ENCODE peak calls at places on chromosomes 1 and 21, in nine cellular contexts. One of them, this sample, is unnamed.

GRCh38 chr1:145997156-145998023 is 1.0 kb upstream of the TXNIP start:
- DNase-seq in B cell: peak
- DNase-seq in non-pigmented ciliary epithelial cell: no peak
- DNase-seq in left cardiac atrium: peak
- DNase-seq in hypothalamus: no peak
- DNase-seq in stimulated activated CD8-positive, alpha-beta memory T cell treated with anti-CD3 and anti-CD28 coated beads, Interleukin-15, amount 100 ng/mL, for 1 hour: no peak
- DNase-seq in fibroblast of pulmonary artery: no peak
- DNase-seq in fibroblast of gingiva: no peak
- DNase-seq in DMS79: no peak
- DNase-seq in this sample: no peak

GRCh38 chr1:205580140-205580922 is 51.5 kb downstream of the ELK4 start:
- DNase-seq in B cell: peak
- DNase-seq in non-pigmented ciliary epithelial cell: no peak
- DNase-seq in left cardiac atrium: no peak
- DNase-seq in hypothalamus: no peak
- DNase-seq in stimulated activated CD8-positive, alpha-beta memory T cell treated with anti-CD3 and anti-CD28 coated beads, Interleukin-15, amount 100 ng/mL, for 1 hour: no peak
- DNase-seq in fibroblast of pulmonary artery: no peak
- DNase-seq in fibroblast of gingiva: no peak
- DNase-seq in DMS79: no peak
- DNase-seq in this sample: no peak

GRCh38 chr1:209132736-209133467 is 450.6 kb upstream of the CAMK1G start:
- DNase-seq in B cell: no peak
- DNase-seq in non-pigmented ciliary epithelial cell: no peak
- DNase-seq in left cardiac atrium: no peak
- DNase-seq in hypothalamus: no peak
- DNase-seq in stimulated activated CD8-positive, alpha-beta memory T cell treated with anti-CD3 and anti-CD28 coated beads, Interleukin-15, amount 100 ng/mL, for 1 hour: no peak
- DNase-seq in fibroblast of pulmonary artery: no peak
- DNase-seq in fibroblast of gingiva: no peak
- DNase-seq in DMS79: no peak
- DNase-seq in this sample: no peak

GRCh38 chr1:207034208-207034607 is 1.7 kb upstream of the C1orf116 start:
- DNase-seq in B cell: no peak
- DNase-seq in non-pigmented ciliary epithelial cell: no peak
- DNase-seq in left cardiac atrium: no peak
- DNase-seq in hypothalamus: no peak
- DNase-seq in stimulated activated CD8-positive, alpha-beta memory T cell treated with anti-CD3 and anti-CD28 coated beads, Interleukin-15, amount 100 ng/mL, for 1 hour: no peak
- DNase-seq in fibroblast of pulmonary artery: no peak
- DNase-seq in fibroblast of gingiva: no peak
- DNase-seq in DMS79: no peak
- DNase-seq in this sample: no peak

GRCh38 chr1:44553771-44554170 is 120.5 kb downstream of the TMEM53 start:
- DNase-seq in B cell: no peak
- DNase-seq in non-pigmented ciliary epithelial cell: no peak
- DNase-seq in left cardiac atrium: no peak
- DNase-seq in hypothalamus: no peak
- DNase-seq in stimulated activated CD8-positive, alpha-beta memory T cell treated with anti-CD3 and anti-CD28 coated beads, Interleukin-15, amount 100 ng/mL, for 1 hour: no peak
- DNase-seq in fibroblast of pulmonary artery: peak
- DNase-seq in fibroblast of gingiva: peak
- DNase-seq in DMS79: no peak
- DNase-seq in this sample: no peak

GRCh38 chr1:224616761-224617409 is 768 bp downstream of the CNIH3 start:
- DNase-seq in B cell: no peak
- DNase-seq in non-pigmented ciliary epithelial cell: no peak
- DNase-seq in left cardiac atrium: no peak
- DNase-seq in hypothalamus: no peak
- DNase-seq in stimulated activated CD8-positive, alpha-beta memory T cell treated with anti-CD3 and anti-CD28 coated beads, Interleukin-15, amount 100 ng/mL, for 1 hour: no peak
- DNase-seq in fibroblast of pulmonary artery: no peak
- DNase-seq in fibroblast of gingiva: no peak
- DNase-seq in DMS79: no peak
- DNase-seq in this sample: no peak

GRCh38 chr1:203858055-203858454 is 3.3 kb upstream of the SNRPE start:
- DNase-seq in B cell: no peak
- DNase-seq in non-pigmented ciliary epithelial cell: peak
- DNase-seq in left cardiac atrium: no peak
- DNase-seq in hypothalamus: no peak
- DNase-seq in stimulated activated CD8-positive, alpha-beta memory T cell treated with anti-CD3 and anti-CD28 coated beads, Interleukin-15, amount 100 ng/mL, for 1 hour: no peak
- DNase-seq in fibroblast of pulmonary artery: peak
- DNase-seq in fibroblast of gingiva: peak
- DNase-seq in DMS79: no peak
- DNase-seq in this sample: no peak

GRCh38 chr1:173122344-173122880 is 71.7 kb upstream of the TNFSF18 start:
- DNase-seq in B cell: no peak
- DNase-seq in non-pigmented ciliary epithelial cell: no peak
- DNase-seq in left cardiac atrium: no peak
- DNase-seq in hypothalamus: no peak
- DNase-seq in stimulated activated CD8-positive, alpha-beta memory T cell treated with anti-CD3 and anti-CD28 coated beads, Interleukin-15, amount 100 ng/mL, for 1 hour: no peak
- DNase-seq in fibroblast of pulmonary artery: peak
- DNase-seq in fibroblast of gingiva: no peak
- DNase-seq in DMS79: no peak
- DNase-seq in this sample: no peak

GRCh38 chr21:44687671-44688070 is 5.7 kb upstream of the KRTAP12-1 start:
- DNase-seq in B cell: no peak
- DNase-seq in non-pigmented ciliary epithelial cell: no peak
- DNase-seq in left cardiac atrium: no peak
- DNase-seq in hypothalamus: no peak
- DNase-seq in stimulated activated CD8-positive, alpha-beta memory T cell treated with anti-CD3 and anti-CD28 coated beads, Interleukin-15, amount 100 ng/mL, for 1 hour: no peak
- DNase-seq in fibroblast of pulmonary artery: no peak
- DNase-seq in fibroblast of gingiva: no peak
- DNase-seq in DMS79: peak
- DNase-seq in this sample: no peak

GRCh38 chr1:166391677-166392076 is 224.9 kb upstream of the FAM78B start:
- DNase-seq in B cell: no peak
- DNase-seq in non-pigmented ciliary epithelial cell: no peak
- DNase-seq in left cardiac atrium: no peak
- DNase-seq in hypothalamus: no peak
- DNase-seq in stimulated activated CD8-positive, alpha-beta memory T cell treated with anti-CD3 and anti-CD28 coated beads, Interleukin-15, amount 100 ng/mL, for 1 hour: no peak
- DNase-seq in fibroblast of pulmonary artery: no peak
- DNase-seq in fibroblast of gingiva: no peak
- DNase-seq in DMS79: no peak
- DNase-seq in this sample: no peak

GRCh38 chr1:78176448-78176847 is 130.7 kb downstream of the GIPC2 start:
- DNase-seq in B cell: no peak
- DNase-seq in non-pigmented ciliary epithelial cell: peak
- DNase-seq in left cardiac atrium: no peak
- DNase-seq in hypothalamus: no peak
- DNase-seq in stimulated activated CD8-positive, alpha-beta memory T cell treated with anti-CD3 and anti-CD28 coated beads, Interleukin-15, amount 100 ng/mL, for 1 hour: no peak
- DNase-seq in fibroblast of pulmonary artery: peak
- DNase-seq in fibroblast of gingiva: peak
- DNase-seq in DMS79: peak
- DNase-seq in this sample: no peak

GRCh38 chr1:165828103-165828558 is 717 bp downstream of the UCK2 start:
- DNase-seq in B cell: peak
- DNase-seq in non-pigmented ciliary epithelial cell: no peak
- DNase-seq in left cardiac atrium: peak
- DNase-seq in hypothalamus: peak
- DNase-seq in stimulated activated CD8-positive, alpha-beta memory T cell treated with anti-CD3 and anti-CD28 coated beads, Interleukin-15, amount 100 ng/mL, for 1 hour: no peak
- DNase-seq in fibroblast of pulmonary artery: peak
- DNase-seq in fibroblast of gingiva: peak
- DNase-seq in DMS79: peak
- DNase-seq in this sample: no peak

GRCh38 chr1:206590025-206590834 is 22.0 kb downstream of the EIF2D start:
- DNase-seq in B cell: no peak
- DNase-seq in non-pigmented ciliary epithelial cell: peak
- DNase-seq in left cardiac atrium: no peak
- DNase-seq in hypothalamus: no peak
- DNase-seq in stimulated activated CD8-positive, alpha-beta memory T cell treated with anti-CD3 and anti-CD28 coated beads, Interleukin-15, amount 100 ng/mL, for 1 hour: no peak
- DNase-seq in fibroblast of pulmonary artery: peak
- DNase-seq in fibroblast of gingiva: peak
- DNase-seq in DMS79: no peak
- DNase-seq in this sample: no peak

GRCh38 chr1:31227891-31228290 is 11.8 kb downstream of the NKAIN1 start:
- DNase-seq in B cell: no peak
- DNase-seq in non-pigmented ciliary epithelial cell: no peak
- DNase-seq in left cardiac atrium: no peak
- DNase-seq in hypothalamus: no peak
- DNase-seq in stimulated activated CD8-positive, alpha-beta memory T cell treated with anti-CD3 and anti-CD28 coated beads, Interleukin-15, amount 100 ng/mL, for 1 hour: no peak
- DNase-seq in fibroblast of pulmonary artery: no peak
- DNase-seq in fibroblast of gingiva: no peak
- DNase-seq in DMS79: peak
- DNase-seq in this sample: no peak

GRCh38 chr1:247335871-247336270 is 4.2 kb upstream of the ZNF496 start:
- DNase-seq in B cell: no peak
- DNase-seq in non-pigmented ciliary epithelial cell: no peak
- DNase-seq in left cardiac atrium: peak
- DNase-seq in hypothalamus: no peak
- DNase-seq in stimulated activated CD8-positive, alpha-beta memory T cell treated with anti-CD3 and anti-CD28 coated beads, Interleukin-15, amount 100 ng/mL, for 1 hour: no peak
- DNase-seq in fibroblast of pulmonary artery: peak
- DNase-seq in fibroblast of gingiva: no peak
- DNase-seq in DMS79: no peak
- DNase-seq in this sample: no peak

GRCh38 chr21:28516996-28517592 is 475.6 kb downstream of the LTN1 start:
- DNase-seq in B cell: peak
- DNase-seq in non-pigmented ciliary epithelial cell: no peak
- DNase-seq in left cardiac atrium: peak
- DNase-seq in hypothalamus: no peak
- DNase-seq in stimulated activated CD8-positive, alpha-beta memory T cell treated with anti-CD3 and anti-CD28 coated beads, Interleukin-15, amount 100 ng/mL, for 1 hour: peak
- DNase-seq in fibroblast of pulmonary artery: peak
- DNase-seq in fibroblast of gingiva: no peak
- DNase-seq in DMS79: no peak
- DNase-seq in this sample: no peak

GRCh38 chr1:202135221-202135721 is 9.3 kb downstream of the ARL8A start:
- DNase-seq in B cell: peak
- DNase-seq in non-pigmented ciliary epithelial cell: no peak
- DNase-seq in left cardiac atrium: peak
- DNase-seq in hypothalamus: no peak
- DNase-seq in stimulated activated CD8-positive, alpha-beta memory T cell treated with anti-CD3 and anti-CD28 coated beads, Interleukin-15, amount 100 ng/mL, for 1 hour: no peak
- DNase-seq in fibroblast of pulmonary artery: peak
- DNase-seq in fibroblast of gingiva: peak
- DNase-seq in DMS79: peak
- DNase-seq in this sample: no peak

GRCh38 chr1:232630047-232630893 is at the start of gene SIPA1L2:
- DNase-seq in B cell: peak
- DNase-seq in non-pigmented ciliary epithelial cell: peak
- DNase-seq in left cardiac atrium: peak
- DNase-seq in hypothalamus: peak
- DNase-seq in stimulated activated CD8-positive, alpha-beta memory T cell treated with anti-CD3 and anti-CD28 coated beads, Interleukin-15, amount 100 ng/mL, for 1 hour: peak
- DNase-seq in fibroblast of pulmonary artery: peak
- DNase-seq in fibroblast of gingiva: peak
- DNase-seq in DMS79: peak
- DNase-seq in this sample: peak

GRCh38 chr1:192887426-192887825 is 78.6 kb downstream of the RGS2 start:
- DNase-seq in B cell: no peak
- DNase-seq in non-pigmented ciliary epithelial cell: no peak
- DNase-seq in left cardiac atrium: no peak
- DNase-seq in hypothalamus: no peak
- DNase-seq in stimulated activated CD8-positive, alpha-beta memory T cell treated with anti-CD3 and anti-CD28 coated beads, Interleukin-15, amount 100 ng/mL, for 1 hour: no peak
- DNase-seq in fibroblast of pulmonary artery: no peak
- DNase-seq in fibroblast of gingiva: no peak
- DNase-seq in DMS79: no peak
- DNase-seq in this sample: no peak

GRCh38 chr1:201708085-201708512 is 120.9 kb upstream of the IPO9 start:
- DNase-seq in B cell: no peak
- DNase-seq in non-pigmented ciliary epithelial cell: no peak
- DNase-seq in left cardiac atrium: no peak
- DNase-seq in hypothalamus: no peak
- DNase-seq in stimulated activated CD8-positive, alpha-beta memory T cell treated with anti-CD3 and anti-CD28 coated beads, Interleukin-15, amount 100 ng/mL, for 1 hour: no peak
- DNase-seq in fibroblast of pulmonary artery: peak
- DNase-seq in fibroblast of gingiva: peak
- DNase-seq in DMS79: no peak
- DNase-seq in this sample: no peak

GRCh38 chr21:22096314-22096713 is 1098.1 kb downstream of the NCAM2 start:
- DNase-seq in B cell: no peak
- DNase-seq in non-pigmented ciliary epithelial cell: no peak
- DNase-seq in left cardiac atrium: no peak
- DNase-seq in hypothalamus: no peak
- DNase-seq in stimulated activated CD8-positive, alpha-beta memory T cell treated with anti-CD3 and anti-CD28 coated beads, Interleukin-15, amount 100 ng/mL, for 1 hour: no peak
- DNase-seq in fibroblast of pulmonary artery: no peak
- DNase-seq in fibroblast of gingiva: no peak
- DNase-seq in DMS79: no peak
- DNase-seq in this sample: no peak

GRCh38 chr1:10873189-10873588 is 76.7 kb upstream of the CASZ1 start:
- DNase-seq in B cell: no peak
- DNase-seq in non-pigmented ciliary epithelial cell: no peak
- DNase-seq in left cardiac atrium: no peak
- DNase-seq in hypothalamus: no peak
- DNase-seq in stimulated activated CD8-positive, alpha-beta memory T cell treated with anti-CD3 and anti-CD28 coated beads, Interleukin-15, amount 100 ng/mL, for 1 hour: no peak
- DNase-seq in fibroblast of pulmonary artery: no peak
- DNase-seq in fibroblast of gingiva: no peak
- DNase-seq in DMS79: no peak
- DNase-seq in this sample: no peak